ENCODE peak calls at places on chromosomes 1 and 21, in four cellular contexts. T is MM.1S, H is HCT116, I is OCI-LY7. X is an unnamed sample.

GRCh38 chr1:244246334-244246733 is 195.3 kb downstream of the ZBTB18 start:
- DNase-seq in H (no peak), T (no peak), I (no peak), X (no peak)

GRCh38 chr1:22971161-22972062 is 1.3 kb downstream of the LACTBL1 start:
- DNase-seq in H (no peak), T (no peak), I (no peak), X (peak)

GRCh38 chr1:56799605-56800398 is 19.4 kb downstream of the FYB2 start:
- DNase-seq in T (no peak), I (no peak), H (no peak), X (no peak)

GRCh38 chr21:45308211-45309068 is 20.7 kb upstream of the POFUT2 start:
- DNase-seq in H (no peak), I (peak), T (no peak), X (peak)

GRCh38 chr1:206590025-206590834 is 22.0 kb downstream of the EIF2D start:
- DNase-seq in T (no peak), I (no peak), H (peak), X (no peak)

GRCh38 chr1:229835226-229835625 is 209.2 kb downstream of the URB2 start:
- DNase-seq in H (no peak), T (no peak), I (no peak), X (no peak)

GRCh38 chr1:20495661-20496060 is 9.7 kb upstream of the CAMK2N1 start:
- DNase-seq in H (no peak), I (no peak), T (no peak), X (no peak)

GRCh38 chr1:162159515-162159914 is 90.0 kb downstream of the NOS1AP start:
- DNase-seq in T (no peak), H (no peak), I (no peak), X (peak)

GRCh38 chr1:186482661-186483255 is 21.8 kb upstream of the PDC start:
- DNase-seq in H (peak), T (peak), I (peak), X (peak)

GRCh38 chr1:112618721-112619517 is at the start of gene ST7L:
- DNase-seq in H (peak), I (peak), T (peak), X (peak)

GRCh38 chr1:59427155-59427554 is 130.3 kb downstream of the FGGY start:
- DNase-seq in T (no peak), I (no peak), H (peak), X (peak)

GRCh38 chr1:194297999-194298598 is 1111.7 kb upstream of the B3GALT2 start:
- DNase-seq in H (no peak), T (no peak), I (no peak), X (no peak)

GRCh38 chr1:150548324-150548631 is 930 bp upstream of the ADAMTSL4 start:
- DNase-seq in H (no peak), I (no peak), T (no peak), X (no peak)

GRCh38 chr1:198264271-198264670 is 107.5 kb downstream of the NEK7 start:
- DNase-seq in T (no peak), H (no peak), I (no peak), X (no peak)

GRCh38 chr1:203269654-203270020 is 35.7 kb upstream of the BTG2 start:
- DNase-seq in H (no peak), I (no peak), T (no peak), X (no peak)

GRCh38 chr1:201742955-201743805 is 85.8 kb upstream of the IPO9 start:
- DNase-seq in I (no peak), H (no peak), T (no peak), X (no peak)

GRCh38 chr1:237814319-237814924 is 76.3 kb downstream of the ZP4 start:
- DNase-seq in T (no peak), H (no peak), I (peak), X (peak)

GRCh38 chr1:181189691-181190361 is 101.3 kb downstream of the IER5 start:
- DNase-seq in I (peak), H (peak), T (peak), X (peak)

GRCh38 chr1:232793944-232794343 is 11.3 kb upstream of the MAP10 start:
- DNase-seq in I (no peak), T (peak), H (peak), X (peak)

GRCh38 chr1:94106716-94107115 is 14.2 kb downstream of the ABCA4 start:
- DNase-seq in T (no peak), H (no peak), I (no peak), X (no peak)

GRCh38 chr1:53121319-53122172 is 20.9 kb downstream of the SLC1A7 start:
- DNase-seq in T (no peak), H (no peak), I (no peak), X (peak)

GRCh38 chr1:111953797-111954196 is 35.7 kb downstream of the KCND3 start:
- DNase-seq in H (no peak), I (no peak), T (no peak), X (no peak)

GRCh38 chr1:202713110-202713509 is 2.9 kb upstream of the SYT2 start:
- DNase-seq in I (no peak), H (no peak), T (no peak), X (peak)

GRCh38 chr1:202085682-202086373 is 36.9 kb upstream of the GPR37L1 start:
- DNase-seq in I (no peak), T (no peak), H (no peak), X (peak)

GRCh38 chr21:41695513-41695912 is 71.3 kb downstream of the RIPK4 start:
- DNase-seq in I (no peak), H (no peak), T (no peak), X (no peak)

GRCh38 chr21:32048353-32048752 is 175.5 kb downstream of the HUNK start:
- DNase-seq in H (no peak), I (no peak), T (no peak), X (no peak)

GRCh38 chr1:226487921-226488320 is 60.6 kb upstream of the STUM start:
- DNase-seq in H (no peak), I (no peak), T (no peak), X (no peak)

GRCh38 chr1:85465791-85466134 is 804 bp upstream of the DDAH1 start:
- DNase-seq in I (no peak), T (no peak), H (no peak), X (no peak)
- TF ChIP-seq EZH2phosphoT487 in I (no peak), T (no peak), H (no peak), X (no peak)

GRCh38 chr1:211939876-211940468 is 95.4 kb downstream of the INTS7 start:
- DNase-seq in I (peak), T (peak), H (no peak), X (no peak)

GRCh38 chr1:211942583-211942982 is 92.8 kb downstream of the INTS7 start:
- DNase-seq in H (no peak), T (no peak), I (no peak), X (no peak)

GRCh38 chr1:211948377-211948776 is 87.0 kb downstream of the INTS7 start:
- DNase-seq in I (no peak), H (no peak), T (no peak), X (no peak)

GRCh38 chr1:211947396-211948295 is 87.7 kb downstream of the INTS7 start:
- DNase-seq in H (no peak), I (no peak), T (no peak), X (no peak)

GRCh38 chr1:211944733-211945500 is 90.4 kb downstream of the INTS7 start:
- DNase-seq in T (no peak), I (no peak), H (no peak), X (peak)
- TF ChIP-seq CTCF in T (no peak), I (no peak), H (peak), X (peak)

GRCh38 chr1:1136547-1137230 is 20.8 kb upstream of the C1orf159 start:
- DNase-seq in H (no peak), T (peak), I (peak), X (peak)
- TF ChIP-seq EZH2phosphoT487 in H (no peak), T (no peak), I (no peak), X (no peak)

DNA sequence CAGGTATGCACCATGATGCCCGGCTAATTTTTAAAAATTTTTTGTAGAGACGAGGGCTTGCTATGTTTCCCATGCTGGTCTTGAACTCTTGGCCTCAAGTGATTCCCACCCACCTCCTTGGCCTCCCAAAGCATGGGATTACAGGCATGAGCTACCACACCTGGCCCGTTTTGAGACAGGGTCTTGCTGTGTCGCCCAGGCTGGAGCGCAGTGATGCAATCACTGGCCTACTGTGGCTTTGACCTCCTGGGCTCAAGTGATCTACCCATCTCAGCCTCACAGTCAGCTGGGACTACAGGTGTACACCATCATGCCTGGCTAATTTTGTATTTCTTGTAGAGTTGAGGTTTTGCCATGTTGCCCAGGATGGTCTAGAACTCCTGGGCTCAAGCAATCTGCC is 7.5 kb upstream of the SH3D21 start:
- DNase-seq in H (no peak), I (no peak), T (no peak), X (no peak)
- TF ChIP-seq CTCF in H (no peak), I (no peak), T (no peak), X (no peak)

DNA sequence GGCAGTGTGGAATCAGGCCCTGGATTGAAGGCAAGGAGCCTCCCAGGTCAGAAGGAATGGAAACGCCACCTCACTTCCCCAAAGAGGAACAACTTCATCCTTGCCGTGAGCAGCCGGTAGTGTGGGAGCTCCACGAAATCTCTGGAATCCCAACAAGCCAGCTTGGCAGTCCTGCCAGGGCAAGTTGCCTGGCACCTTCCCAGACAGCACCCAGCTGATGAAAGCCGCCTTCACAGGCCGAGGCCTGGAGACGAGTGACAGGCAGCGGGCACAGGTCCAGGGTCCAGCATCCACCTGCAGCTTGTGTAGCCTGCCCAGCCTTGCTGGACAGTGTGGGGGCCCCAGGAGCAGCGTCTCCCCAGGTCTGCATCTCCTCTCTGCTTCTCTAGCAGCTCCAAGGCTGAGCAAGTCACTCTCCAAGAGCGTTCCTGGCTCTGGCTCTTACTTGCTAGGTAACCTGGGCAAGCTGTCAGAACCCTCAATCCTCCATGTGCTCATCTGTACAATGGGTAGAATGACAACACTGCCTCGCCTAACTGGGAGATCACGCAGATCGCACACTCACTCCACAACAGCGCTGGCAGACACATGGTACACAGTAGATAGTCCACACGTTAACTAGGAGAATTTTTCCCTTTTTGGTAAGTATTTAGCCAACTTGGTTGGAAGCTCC is 43.0 kb downstream of the ACOT7 start:
- DNase-seq in H (no peak), I (no peak), T (no peak), X (no peak)
- TF ChIP-seq EZH2phosphoT487 in H (no peak), I (no peak), T (no peak), X (no peak)

GRCh38 chr1:45687014-45687752 is 798 bp upstream of the TMEM69 start:
- DNase-seq in H (peak), I (peak), T (peak), X (peak)

GRCh38 chr1:45684402-45684801 is 1.9 kb downstream of the GPBP1L1 start:
- DNase-seq in T (no peak), H (no peak), I (no peak), X (no peak)

GRCh38 chr1:45685308-45686080 is 839 bp downstream of the GPBP1L1 start:
- DNase-seq in T (peak), I (peak), H (no peak), X (peak)

GRCh38 chr1:45687753-45688737 is at the start of gene TMEM69:
- DNase-seq in I (peak), T (peak), H (peak), X (peak)

GRCh38 chr1:45686081-45687013 is at the start of gene GPBP1L1:
- DNase-seq in H (peak), I (peak), T (peak), X (peak)
- TF ChIP-seq CTCF in H (no peak), I (peak), T (peak), X (peak)

X was measured in hepatocyte.